ENCODE peak calls at places on chromosome 4, in six cellular contexts. Z is H1; S is cardiac muscle cell; D is transverse colon; O is CD8-positive, alpha-beta memory T cell; X is fibroblast of lung. C is an unnamed sample.
A peak's percentile ranks its signal among the peaks of the same experiment; 100 is the strongest.

GRCh38 chr4:26113339-26113940 is 199.4 kb downstream of the SMIM20 start:
- DNase-seq in Z (no peak), S (no peak), D (no peak), O (no peak), X (no peak), C (no peak)

GRCh38 chr4:184757810-184758209 is 23.9 kb upstream of the CENPU start:
- DNase-seq in Z (no peak), S (no peak), D (no peak), O (no peak), X (no peak), C (no peak)

GRCh38 chr4:56653461-56654237 is 27.4 kb downstream of the HOPX start:
- DNase-seq in Z (no peak), S (no peak), D (peak; percentile 15), O (no peak), X (peak; percentile 18), C (no peak)

GRCh38 chr4:89868999-89869589 is 25.6 kb upstream of the MMRN1 start:
- DNase-seq in Z (no peak), S (no peak), D (no peak), O (no peak), X (no peak), C (no peak)

GRCh38 chr4:14111730-14112171 is 484.2 kb upstream of the BOD1L1 start:
- DNase-seq in Z (no peak), S (no peak), D (no peak), O (no peak), X (peak; percentile 71), C (no peak)

GRCh38 chr4:33482773-33483172 is 2761.5 kb downstream of the ARAP2 start:
- DNase-seq in Z (no peak), S (no peak), D (no peak), O (no peak), X (no peak), C (no peak)

GRCh38 chr4:48340276-48340904 is 939 bp upstream of the SLAIN2 start:
- DNase-seq in Z (no peak), S (peak; percentile 22), D (peak; percentile 43), O (no peak), X (peak; percentile 81), C (peak; percentile 57)

GRCh38 chr4:1992468-1993168 is 16.2 kb downstream of the NELFA start:
- DNase-seq in Z (peak; percentile 41), S (no peak), D (no peak), O (no peak), X (peak; percentile 16), C (no peak)

GRCh38 chr4:55947912-55948725 is 626 bp upstream of the CEP135 start:
- DNase-seq in Z (no peak), S (no peak), D (no peak), O (peak; percentile 71), X (peak; percentile 95), C (no peak)

GRCh38 chr4:152535236-152535902 is 523 bp downstream of the FBXW7 start:
- DNase-seq in Z (no peak), S (no peak), D (peak; percentile 24), O (no peak), X (no peak), C (peak; percentile 62)

GRCh38 chr4:121421594-121421993 is 40.8 kb upstream of the QRFPR start:
- DNase-seq in Z (no peak), S (no peak), D (no peak), O (no peak), X (no peak), C (no peak)

GRCh38 chr4:112170451-112170993 is 25.3 kb downstream of the FAM241A start:
- DNase-seq in Z (no peak), S (no peak), D (no peak), O (no peak), X (peak; percentile 73), C (no peak)

GRCh38 chr4:169278669-169279068 is 7.9 kb upstream of the SH3RF1 start:
- DNase-seq in Z (no peak), S (no peak), D (no peak), O (no peak), X (no peak), C (no peak)

GRCh38 chr4:122548452-122548851 is 72.4 kb downstream of the IL21 start:
- DNase-seq in Z (no peak), S (peak; percentile 44), D (no peak), O (no peak), X (peak; percentile 80), C (no peak)

GRCh38 chr4:113639311-113639710 is 122.2 kb downstream of the CAMK2D start:
- DNase-seq in Z (no peak), S (no peak), D (peak; percentile 44), O (no peak), X (peak; percentile 19), C (peak; percentile 32)

GRCh38 chr4:71711044-71711984 is 72.6 kb downstream of the GC start:
- DNase-seq in Z (no peak), S (no peak), D (peak; percentile 39), O (no peak), X (no peak), C (no peak)

GRCh38 chr4:7904942-7905341 is 34.7 kb downstream of the AFAP1 start:
- DNase-seq in Z (no peak), S (no peak), D (no peak), O (no peak), X (peak; percentile 88), C (no peak)

GRCh38 chr4:1745697-1746096 is 24.4 kb downstream of the TACC3 start:
- DNase-seq in Z (no peak), S (no peak), D (no peak), O (no peak), X (no peak), C (no peak)

GRCh38 chr4:28444886-28445496 is 1584.3 kb downstream of the STIM2 start:
- DNase-seq in Z (no peak), S (no peak), D (no peak), O (no peak), X (no peak), C (no peak)

GRCh38 chr4:140343303-140343702 is 30.1 kb upstream of the SCOC start:
- DNase-seq in Z (no peak), S (no peak), D (peak; percentile 89), O (no peak), X (no peak), C (peak; percentile 87)

DNA sequence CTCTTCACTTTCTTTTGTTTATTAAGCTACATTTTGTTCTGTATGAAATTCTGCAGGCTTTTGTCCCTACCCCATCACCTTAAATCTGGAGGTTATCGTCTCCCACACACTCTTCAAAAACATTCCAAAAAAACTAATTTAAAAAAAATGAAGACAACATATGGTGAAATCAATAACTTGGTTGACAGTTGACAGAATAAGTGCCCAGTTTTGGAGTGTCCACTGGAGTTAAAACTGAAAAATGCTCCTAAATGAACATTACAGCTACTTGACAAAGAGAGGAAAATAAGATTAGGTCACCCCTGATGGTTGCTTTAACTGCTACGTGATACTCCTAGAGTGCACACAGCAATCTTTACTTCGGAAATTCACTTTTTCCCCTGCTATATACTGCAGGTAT is 618 bp upstream of the ZNF827 start:
- DNase-seq in Z (no peak), S (peak; percentile 7), D (no peak), O (no peak), X (peak; percentile 41), C (no peak)
- H3K4me3 ChIP-seq in Z (peak overlapping the region; percentile 96), S (peak overlapping the region; percentile 100), D (peak overlapping the region; percentile 72), O (no peak overlapping the region), X (peak overlapping the region; percentile 60), C (peak overlapping the region; percentile 52)

GRCh38 chr4:10107111-10108091 is 9.2 kb downstream of the WDR1 start:
- DNase-seq in Z (no peak), S (no peak), D (no peak), O (no peak), X (peak; percentile 66), C (no peak)

GRCh38 chr4:10106421-10107039 is 10.1 kb downstream of the WDR1 start:
- DNase-seq in Z (no peak), S (no peak), D (peak; percentile 62), O (no peak), X (peak; percentile 98), C (no peak)

GRCh38 chr4:10108818-10109783 is 7.5 kb downstream of the WDR1 start:
- DNase-seq in Z (no peak), S (no peak), D (peak; percentile 44), O (no peak), X (peak; percentile 68), C (no peak)

GRCh38 chr4:10109995-10110670 is 6.5 kb downstream of the WDR1 start:
- DNase-seq in Z (no peak), S (no peak), D (no peak), O (no peak), X (no peak), C (no peak)

DNA sequence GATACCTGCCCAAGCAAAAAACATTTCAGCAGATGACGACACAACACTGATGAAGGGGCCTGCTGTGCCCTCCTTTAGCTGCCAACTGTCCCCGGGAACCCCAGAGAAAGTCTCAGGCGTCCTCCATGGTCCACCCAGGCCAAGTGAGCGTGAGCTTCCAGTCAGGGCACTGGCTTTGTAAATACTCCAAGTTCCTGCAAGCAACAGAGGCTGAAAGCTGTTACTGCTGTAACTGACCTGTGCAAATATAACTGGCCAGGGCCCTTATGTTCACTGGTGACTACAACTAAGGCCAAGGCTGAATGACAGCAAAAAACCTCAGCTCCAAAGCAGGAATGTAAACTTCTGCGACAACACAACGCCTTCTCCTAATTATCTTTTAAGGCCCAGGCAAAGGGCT is 8.2 kb downstream of the WDR1 start:
- DNase-seq in Z (no peak), S (no peak), D (no peak), O (no peak), X (no peak), C (no peak)
- H3K27ac ChIP-seq in Z (no peak overlapping the region), S (peak overlapping the region; percentile 74), D (peak overlapping the region; percentile 79), O (no peak overlapping the region), X (no peak overlapping the region), C (peak overlapping the region; percentile 45)

DNA sequence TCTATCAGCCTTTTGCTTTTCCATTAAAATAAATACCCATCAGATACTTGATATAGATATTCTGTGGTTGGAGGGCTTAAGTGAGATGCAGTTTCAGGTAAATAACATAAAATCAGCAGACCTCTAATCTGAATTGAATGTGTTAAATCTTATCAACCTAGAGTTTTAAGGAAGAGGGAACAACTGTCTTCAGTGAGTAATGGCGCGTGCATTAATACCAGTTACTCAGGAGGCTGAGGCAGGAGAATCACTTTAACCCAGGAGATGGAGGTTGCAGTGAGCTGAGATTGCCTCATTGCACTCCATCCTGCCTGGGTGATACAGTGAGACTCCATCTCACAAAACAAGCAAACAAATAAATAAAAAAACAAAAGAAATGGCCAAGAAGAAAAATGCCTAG is 54.3 kb downstream of the FAT4 start:
- DNase-seq in Z (no peak), S (no peak), D (no peak), O (no peak), X (peak; percentile 51), C (no peak)
- H3K4me3 ChIP-seq in Z (no peak overlapping the region), S (no peak overlapping the region), D (no peak overlapping the region), O (no peak overlapping the region), X (no peak overlapping the region), C (peak overlapping the region; percentile 18)

DNA sequence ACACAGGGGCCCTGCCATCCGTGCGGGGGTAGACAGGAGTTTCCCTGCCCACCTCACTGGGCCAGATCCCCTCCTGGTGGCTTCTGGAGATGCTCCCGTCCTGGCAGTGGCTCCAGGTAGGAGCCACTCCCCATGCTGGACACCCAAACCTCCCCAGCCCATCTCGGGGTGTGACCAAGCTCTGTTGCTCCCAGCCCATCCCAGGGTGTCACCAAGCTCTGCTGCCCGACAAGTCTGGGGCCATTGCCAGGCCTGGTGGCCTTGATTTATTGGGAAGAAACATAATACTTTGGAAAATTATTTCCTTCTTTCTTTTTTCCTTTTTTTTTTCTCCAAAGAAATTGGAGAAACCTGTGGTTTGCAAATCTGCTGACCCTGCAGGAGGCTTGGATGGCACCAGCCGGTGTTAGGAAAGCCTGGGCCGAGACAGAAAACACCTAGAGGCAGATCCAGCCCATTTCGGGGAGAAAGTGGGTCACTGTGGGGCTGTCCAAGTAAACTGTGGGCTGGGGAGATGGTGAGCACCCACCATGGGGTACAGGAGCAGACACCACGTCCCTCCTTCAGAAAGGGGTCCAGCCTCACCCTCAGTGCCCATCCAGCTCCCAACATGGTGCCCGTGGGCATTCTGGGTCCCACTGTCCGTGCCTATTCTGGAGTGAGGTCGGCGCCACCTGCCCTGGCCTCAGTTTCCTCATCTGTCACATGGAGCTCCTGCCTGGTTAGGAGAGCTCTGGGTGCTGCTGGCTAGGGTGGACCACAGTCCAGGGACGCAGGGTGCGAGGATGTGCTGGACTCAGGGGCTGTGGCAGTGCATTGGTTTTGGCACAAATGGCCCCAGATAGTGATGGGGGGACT is 59.4 kb upstream of the ADRA2C start:
- DNase-seq in Z (no peak), S (no peak), D (no peak), O (no peak), X (no peak), C (peak; percentile 34)
- H3K27ac ChIP-seq in Z (no peak overlapping the region), S (no peak overlapping the region), D (no peak overlapping the region), O (no peak overlapping the region), X (no peak overlapping the region), C (no peak overlapping the region)

C was measured in Peyer's patch.